ENCODE peak calls at places on chromosomes 2 and 18, in eight cellular contexts. Q, F, S, O, K, Z, H and W are unnamed samples.

GRCh38 chr2:58970365-58970764 is 729.2 kb upstream of the FANCL start:
- DNase-seq in Q (no peak), F (no peak), S (no peak), O (no peak), K (no peak), Z (no peak), H (no peak), W (no peak)

GRCh38 chr2:241595600-241596140 is 37.1 kb downstream of the BOK start:
- DNase-seq in Q (no peak), F (no peak), S (no peak), O (no peak), K (no peak), Z (no peak), H (peak; percentile 24), W (peak; percentile 25)

GRCh38 chr18:59996370-59996966 is 96.7 kb downstream of the PMAIP1 start:
- DNase-seq in Q (no peak), F (no peak), S (no peak), O (no peak), K (peak; percentile 58), Z (peak; percentile 53), H (peak; percentile 60), W (peak; percentile 82)

GRCh38 chr2:211085056-211085680 is 528.8 kb downstream of the CPS1 start:
- DNase-seq in Q (no peak), F (no peak), S (no peak), O (no peak), K (peak; percentile 33), Z (no peak), H (peak; percentile 42), W (peak; percentile 81)

GRCh38 chr2:177579486-177580036 is 187.0 kb downstream of the AGPS start:
- DNase-seq in Q (no peak), F (no peak), S (no peak), O (no peak), K (no peak), Z (no peak), H (no peak), W (peak; percentile 6)

GRCh38 chr2:111687911-111688310 is 196.1 kb downstream of the ANAPC1 start:
- DNase-seq in Q (no peak), F (no peak), S (no peak), O (no peak), K (no peak), Z (no peak), H (no peak), W (no peak)

GRCh38 chr2:154097823-154098398 is 226.2 kb downstream of the GALNT13 start:
- DNase-seq in Q (no peak), F (no peak), S (no peak), O (no peak), K (no peak), Z (no peak), H (no peak), W (no peak)

GRCh38 chr2:119196301-119197124 is 27.1 kb upstream of the STEAP3 start:
- DNase-seq in Q (no peak), F (no peak), S (no peak), O (no peak), K (no peak), Z (no peak), H (no peak), W (peak; percentile 76)

GRCh38 chr2:240759454-240759853 is 60.6 kb downstream of the KIF1A start:
- DNase-seq in Q (no peak), F (no peak), S (no peak), O (no peak), K (no peak), Z (no peak), H (no peak), W (no peak)

GRCh38 chr18:48973731-48974130 is 23.0 kb upstream of the SMAD7 start:
- DNase-seq in Q (no peak), F (no peak), S (no peak), O (no peak), K (no peak), Z (no peak), H (peak; percentile 41), W (no peak)

GRCh38 chr2:225995788-225996476 is 596.4 kb downstream of the NYAP2 start:
- DNase-seq in Q (no peak), F (no peak), S (no peak), O (no peak), K (no peak), Z (no peak), H (no peak), W (no peak)

GRCh38 chr2:21860913-21861312 is 737.1 kb downstream of the TDRD15 start:
- DNase-seq in Q (no peak), F (no peak), S (no peak), O (no peak), K (no peak), Z (no peak), H (no peak), W (no peak)

GRCh38 chr2:192194866-192195547 is at the start of gene TMEFF2:
- DNase-seq in Q (peak; percentile 20), F (peak; percentile 36), S (no peak), O (peak; percentile 49), K (peak; percentile 81), Z (peak; percentile 34), H (peak; percentile 72), W (peak; percentile 43)

GRCh38 chr2:201357216-201357615 is at the start of gene FLACC1:
- DNase-seq in Q (no peak), F (no peak), S (no peak), O (no peak), K (peak; percentile 57), Z (peak; percentile 23), H (peak; percentile 64), W (peak; percentile 45)

GRCh38 chr18:64438178-64438577 is 289.3 kb upstream of the LINC00305 start:
- DNase-seq in Q (no peak), F (no peak), S (no peak), O (no peak), K (no peak), Z (no peak), H (no peak), W (no peak)

GRCh38 chr18:54926593-54927297 is 32.5 kb downstream of the CCDC68 start:
- DNase-seq in Q (no peak), F (no peak), S (no peak), O (no peak), K (no peak), Z (no peak), H (no peak), W (peak; percentile 22)

GRCh38 chr18:61333271-61333745 is at the start of gene CDH20:
- DNase-seq in Q (no peak), F (no peak), S (no peak), O (no peak), K (no peak), Z (no peak), H (peak; percentile 39), W (no peak)

GRCh38 chr2:110869472-110870446 is 137.4 kb downstream of the ACOXL start:
- DNase-seq in Q (no peak), F (no peak), S (no peak), O (no peak), K (peak; percentile 14), Z (peak; percentile 36), H (peak; percentile 22), W (peak; percentile 90)

GRCh38 chr2:231708773-231709635 is 679 bp downstream of the PTMA start:
- DNase-seq in Q (peak; percentile 68), F (no peak), S (no peak), O (peak; percentile 83), K (peak; percentile 49), Z (peak; percentile 61), H (peak; percentile 48), W (peak; percentile 12)

DNA sequence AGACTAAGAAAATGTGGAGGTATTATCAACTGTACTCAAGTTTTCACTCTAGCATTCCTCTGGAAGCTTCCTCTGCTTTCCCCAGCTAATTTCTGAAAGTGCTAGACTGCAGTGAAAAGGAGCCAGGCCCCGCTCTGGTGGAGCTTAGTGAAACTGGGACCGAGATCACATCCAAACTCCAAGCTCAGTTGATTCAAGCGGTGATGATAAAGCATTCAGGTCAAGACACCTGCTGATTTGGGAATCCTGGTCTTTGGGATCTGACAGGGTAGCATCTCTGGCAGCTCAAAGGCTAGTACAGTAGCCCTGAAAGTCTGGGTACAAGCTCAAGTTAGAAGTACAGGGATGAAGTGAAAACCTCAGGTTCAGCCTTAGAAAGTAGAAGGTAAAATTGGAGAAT is 120.2 kb upstream of the CRIM1 start:
- DNase-seq in Q (no peak), F (no peak), S (no peak), O (no peak), K (no peak), Z (no peak), H (no peak), W (no peak)
- TF ChIP-seq CTCF in Q (no peak), F (no peak), S (no peak), O (no peak), K (no peak), Z (no peak), H (no peak), W (no peak)

GRCh38 chr2:10033251-10034006 is 9.9 kb upstream of the KLF11 start:
- DNase-seq in Q (no peak), F (no peak), S (no peak), O (no peak), K (no peak), Z (no peak), H (peak; percentile 60), W (no peak)
- H3K4me1 ChIP-seq in Q (peaks cover 22% of the 10 kb centered on the region), F (peaks cover 12% of the 10 kb centered on the region), S (peaks cover 52% of the 10 kb centered on the region), O (peaks cover 12% of the 10 kb centered on the region), K (peaks cover 16% of the 10 kb centered on the region), Z (peaks cover 21% of the 10 kb centered on the region), H (no peaks in the 10 kb centered on the region), W (peaks cover 12% of the 10 kb centered on the region)

GRCh38 chr2:100822587-100823248 is 2.8 kb downstream of the NPAS2 start:
- DNase-seq in Q (no peak), F (no peak), S (no peak), O (no peak), K (no peak), Z (no peak), H (no peak), W (peak; percentile 55)

GRCh38 chr2:100821913-100822260 is 1.9 kb downstream of the NPAS2 start:
- DNase-seq in Q (no peak), F (no peak), S (no peak), O (no peak), K (no peak), Z (no peak), H (no peak), W (no peak)

GRCh38 chr2:100824842-100825241 is 4.9 kb downstream of the NPAS2 start:
- DNase-seq in Q (no peak), F (no peak), S (no peak), O (no peak), K (no peak), Z (no peak), H (no peak), W (no peak)

GRCh38 chr2:100821255-100821912 is 1.4 kb downstream of the NPAS2 start:
- DNase-seq in Q (no peak), F (no peak), S (no peak), O (no peak), K (peak; percentile 34), Z (no peak), H (no peak), W (peak; percentile 46)

GRCh38 chr2:100823665-100824438 is 3.9 kb downstream of the NPAS2 start:
- DNase-seq in Q (no peak), F (no peak), S (no peak), O (no peak), K (no peak), Z (no peak), H (no peak), W (no peak)
- TF ChIP-seq CTCF in Q (no peak), F (no peak), S (no peak), O (no peak), K (no peak), Z (no peak), H (no peak), W (no peak)

DNA sequence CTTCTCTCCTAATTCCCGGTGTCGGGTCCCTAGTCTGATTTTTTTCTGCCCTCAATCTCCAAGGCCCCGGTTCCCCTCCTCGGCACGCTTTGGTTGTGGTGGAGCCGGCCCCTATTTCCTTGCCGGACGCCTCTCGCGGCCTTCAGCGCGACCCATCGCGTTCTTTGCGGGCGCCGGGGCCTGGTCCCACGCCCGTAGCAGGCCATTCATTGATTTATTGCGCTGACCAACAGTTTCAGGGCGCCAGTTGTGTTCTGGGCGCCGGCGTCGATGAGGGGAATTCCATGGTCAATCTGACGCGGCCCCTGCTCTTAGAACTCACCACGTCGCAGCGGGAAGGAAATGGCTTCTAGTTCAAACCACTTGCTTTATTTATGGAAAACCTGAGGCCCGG is 396 bp downstream of the CNOT9 start:
- DNase-seq in Q (peak; percentile 59), F (peak; percentile 27), S (no peak), O (no peak), K (peak; percentile 60), Z (peak; percentile 46), H (peak; percentile 80), W (peak; percentile 42)
- H3K4me1 ChIP-seq in Q (peaks cover 45% of the 10 kb centered on the region), F (no peaks in the 10 kb centered on the region), S (peaks cover 25% of the 10 kb centered on the region), O (peaks cover 7% of the 10 kb centered on the region), K (peaks cover 22% of the 10 kb centered on the region), Z (peaks cover 16% of the 10 kb centered on the region), H (peaks cover 13% of the 10 kb centered on the region), W (peaks cover 25% of the 10 kb centered on the region)